ENCODE peak calls at places on chromosomes 5 and 9, in five cellular contexts. C is aorta; H is right lobe of liver; V is CD8-positive, alpha-beta memory T cell; P is sigmoid colon. A is an unnamed sample.

GRCh38 chr9:81609782-81610738 is 79.3 kb downstream of the TLE1 start:
- DNase-seq in C (no peak), H (no peak), V (no peak), P (no peak), A (peak; percentile 59)

GRCh38 chr9:114720296-114720695 is 38.3 kb upstream of the TEX48 start:
- DNase-seq in C (no peak), H (no peak), V (no peak), P (no peak), A (no peak)

GRCh38 chr5:148984333-148984732 is 78.5 kb downstream of the SH3TC2 start:
- DNase-seq in C (no peak), H (no peak), V (no peak), P (no peak), A (no peak)

GRCh38 chr5:5126444-5126843 is 13.7 kb upstream of the ADAMTS16 start:
- DNase-seq in C (no peak), H (no peak), V (no peak), P (no peak), A (peak; percentile 57)

GRCh38 chr5:108387756-108388155 is 5.9 kb upstream of the FBXL17 start:
- DNase-seq in C (no peak), H (no peak), V (no peak), P (no peak), A (no peak)

GRCh38 chr9:15622596-15622995 is 69.8 kb downstream of the CCDC171 start:
- DNase-seq in C (no peak), H (no peak), V (no peak), P (no peak), A (no peak)

GRCh38 chr9:113966394-113966793 is 90.3 kb downstream of the ZNF618 start:
- DNase-seq in C (no peak), H (peak; percentile 93), V (no peak), P (no peak), A (peak; percentile 46)

GRCh38 chr5:140548300-140548688 is 832 bp downstream of the EIF4EBP3 start:
- DNase-seq in C (no peak), H (no peak), V (no peak), P (no peak), A (no peak)

GRCh38 chr9:6907772-6908381 is 150.1 kb downstream of the KDM4C start:
- DNase-seq in C (no peak), H (no peak), V (no peak), P (no peak), A (no peak)

GRCh38 chr5:43601454-43602260 is 1.3 kb upstream of the NNT start:
- DNase-seq in C (no peak), H (no peak), V (no peak), P (no peak), A (no peak)

GRCh38 chr5:343461-344401 is 22.2 kb downstream of the AHRR start:
- DNase-seq in C (no peak), H (no peak), V (no peak), P (no peak), A (no peak)

GRCh38 chr5:62306494-62307363 is 723 bp downstream of the KIF2A start:
- DNase-seq in C (peak; percentile 65), H (peak; percentile 69), V (peak; percentile 57), P (peak; percentile 76), A (peak; percentile 42)

GRCh38 chr5:171842006-171842776 is 56.6 kb downstream of the SMIM23 start:
- DNase-seq in C (no peak), H (no peak), V (no peak), P (no peak), A (no peak)

GRCh38 chr5:146378981-146379380 is 40.3 kb downstream of the POU4F3 start:
- DNase-seq in C (no peak), H (no peak), V (no peak), P (no peak), A (no peak)

GRCh38 chr9:109107402-109108240 is 12.1 kb downstream of the TMEM245 start:
- DNase-seq in C (no peak), H (no peak), V (no peak), P (no peak), A (no peak)

GRCh38 chr5:157449011-157449723 is 10.8 kb upstream of the NIPAL4 start:
- DNase-seq in C (peak; percentile 54), H (no peak), V (no peak), P (peak; percentile 93), A (peak; percentile 83)

DNA sequence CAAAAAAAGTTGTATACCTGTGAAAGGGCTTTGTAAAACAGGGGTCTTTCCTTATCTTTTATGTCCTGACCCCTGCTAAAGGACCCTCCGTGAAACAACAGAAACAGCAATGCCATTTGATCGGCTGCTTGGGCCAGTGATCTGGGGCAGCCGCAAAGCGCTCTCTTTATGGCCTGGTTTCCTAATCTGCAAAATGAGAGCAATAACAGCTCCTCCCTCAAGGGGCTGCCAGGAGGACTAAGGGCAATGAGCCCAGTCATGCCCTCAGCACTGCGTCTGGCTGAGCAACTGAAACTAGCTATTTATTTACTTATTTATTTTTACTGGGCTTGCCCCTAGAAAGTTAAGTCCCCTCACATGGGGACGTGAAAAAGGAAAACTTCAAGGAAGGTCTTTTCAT is 18.3 kb downstream of the CMBL start:
- DNase-seq in C (peak; percentile 56), H (peak; percentile 83), V (no peak), P (no peak), A (peak; percentile 54)
- H3K27ac ChIP-seq in C (no peak overlapping the region), H (peak overlapping the region; percentile 83), V (no peak overlapping the region), P (no peak overlapping the region), A (peak overlapping the region; percentile 95)

GRCh38 chr5:173452506-173452905 is 124.3 kb upstream of the STC2 start:
- DNase-seq in C (no peak), H (no peak), V (no peak), P (no peak), A (no peak)

GRCh38 chr5:173454381-173454763 is 126.2 kb upstream of the STC2 start:
- DNase-seq in C (no peak), H (no peak), V (no peak), P (no peak), A (no peak)

GRCh38 chr5:173452098-173452497 is 123.9 kb upstream of the STC2 start:
- DNase-seq in C (peak; percentile 73), H (no peak), V (no peak), P (no peak), A (peak; percentile 74)

GRCh38 chr5:173451651-173452050 is 123.4 kb upstream of the STC2 start:
- DNase-seq in C (no peak), H (no peak), V (no peak), P (no peak), A (no peak)

DNA sequence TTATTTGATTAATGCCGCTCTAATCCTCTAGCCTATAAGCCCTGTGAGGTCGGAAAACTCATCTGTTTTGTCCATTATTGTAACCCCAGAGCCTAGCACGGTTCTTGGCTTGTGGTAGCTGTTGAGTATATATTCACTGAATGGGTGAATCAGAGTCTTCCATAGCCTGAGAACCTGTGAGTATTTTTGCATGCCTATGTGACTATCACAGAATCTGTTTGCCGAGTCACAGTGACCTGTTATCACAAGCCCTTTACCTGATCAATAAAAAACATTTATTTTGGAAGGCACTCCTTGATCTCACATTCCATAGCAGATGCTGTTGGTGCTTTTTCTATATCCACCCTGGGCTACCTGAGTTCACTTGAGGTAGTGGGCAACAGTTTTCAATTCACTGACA is 125.0 kb upstream of the STC2 start:
- DNase-seq in C (no peak), H (no peak), V (no peak), P (no peak), A (no peak)
- H3K27ac ChIP-seq in C (no peak overlapping the region), H (peak overlapping the region; percentile 28), V (no peak overlapping the region), P (no peak overlapping the region), A (peak overlapping the region; percentile 96)

GRCh38 chr9:37407468-37407867 is 15.0 kb upstream of the GRHPR start:
- DNase-seq in C (no peak), H (no peak), V (no peak), P (no peak), A (no peak)
- H3K27ac ChIP-seq in C (no peak overlapping the region), H (no peak overlapping the region), V (no peak overlapping the region), P (no peak overlapping the region), A (no peak overlapping the region)

GRCh38 chr5:150143725-150144058 is 12.0 kb downstream of the PDGFRB start:
- DNase-seq in C (no peak), H (no peak), V (no peak), P (no peak), A (no peak)

GRCh38 chr5:150144876-150145275 is 10.8 kb downstream of the PDGFRB start:
- DNase-seq in C (no peak), H (no peak), V (no peak), P (no peak), A (no peak)

GRCh38 chr5:150146235-150146634 is 9.4 kb downstream of the PDGFRB start:
- DNase-seq in C (no peak), H (no peak), V (no peak), P (no peak), A (no peak)

GRCh38 chr5:150142800-150143724 is 12.6 kb downstream of the PDGFRB start:
- DNase-seq in C (peak; percentile 93), H (no peak), V (no peak), P (peak; percentile 96), A (peak; percentile 83)

GRCh38 chr5:150144211-150144801 is 11.3 kb downstream of the PDGFRB start:
- DNase-seq in C (peak; percentile 75), H (no peak), V (no peak), P (peak; percentile 82), A (peak; percentile 57)
- H3K27ac ChIP-seq in C (peak overlapping the region; percentile 87), H (peak overlapping the region; percentile 77), V (peak overlapping the region; percentile 24), P (peak overlapping the region; percentile 92), A (peak overlapping the region; percentile 71)

A was measured in psoas muscle.